ENCODE peak calls at places on chromosomes 16 and 17, in eight cellular contexts. One of them, this sample, is unnamed.

GRCh38 chr16:63324306-63324705 is 1288.1 kb upstream of the CDH8 start:
- DNase-seq in uterus: no peak
- DNase-seq in nephron progenitor cell: no peak
- DNase-seq in lung: no peak
- DNase-seq in AG04450: no peak
- DNase-seq in Caco-2: no peak
- DNase-seq in MCF 10A: no peak
- DNase-seq in astrocyte of the spinal cord: no peak
- DNase-seq in this sample: no peak

GRCh38 chr17:83098241-83099085 is 19.1 kb downstream of the METRNL start:
- DNase-seq in uterus: no peak
- DNase-seq in nephron progenitor cell: no peak
- DNase-seq in lung: no peak
- DNase-seq in AG04450: no peak
- DNase-seq in Caco-2: no peak
- DNase-seq in MCF 10A: no peak
- DNase-seq in astrocyte of the spinal cord: peak
- DNase-seq in this sample: no peak

GRCh38 chr16:16100631-16101030 is 122.7 kb downstream of the ABCC6 start:
- DNase-seq in uterus: no peak
- DNase-seq in nephron progenitor cell: no peak
- DNase-seq in lung: no peak
- DNase-seq in AG04450: no peak
- DNase-seq in Caco-2: no peak
- DNase-seq in MCF 10A: no peak
- DNase-seq in astrocyte of the spinal cord: no peak
- DNase-seq in this sample: no peak

GRCh38 chr16:17304814-17305169 is 166.0 kb downstream of the XYLT1 start:
- DNase-seq in uterus: no peak
- DNase-seq in nephron progenitor cell: no peak
- DNase-seq in lung: no peak
- DNase-seq in AG04450: no peak
- DNase-seq in Caco-2: no peak
- DNase-seq in MCF 10A: no peak
- DNase-seq in astrocyte of the spinal cord: no peak
- DNase-seq in this sample: no peak

GRCh38 chr16:15425861-15426260 is 8.5 kb upstream of the BMERB1 start:
- DNase-seq in uterus: no peak
- DNase-seq in nephron progenitor cell: no peak
- DNase-seq in lung: no peak
- DNase-seq in AG04450: no peak
- DNase-seq in Caco-2: no peak
- DNase-seq in MCF 10A: no peak
- DNase-seq in astrocyte of the spinal cord: no peak
- DNase-seq in this sample: no peak

GRCh38 chr17:81390436-81391214 is 4.6 kb upstream of the BAHCC1 start:
- DNase-seq in uterus: no peak
- DNase-seq in nephron progenitor cell: no peak
- DNase-seq in lung: no peak
- DNase-seq in AG04450: no peak
- DNase-seq in Caco-2: no peak
- DNase-seq in MCF 10A: no peak
- DNase-seq in astrocyte of the spinal cord: no peak
- DNase-seq in this sample: no peak

GRCh38 chr16:85046472-85046916 is 18.9 kb downstream of the KIAA0513 start:
- DNase-seq in uterus: no peak
- DNase-seq in nephron progenitor cell: no peak
- DNase-seq in lung: no peak
- DNase-seq in AG04450: no peak
- DNase-seq in Caco-2: no peak
- DNase-seq in MCF 10A: no peak
- DNase-seq in astrocyte of the spinal cord: no peak
- DNase-seq in this sample: no peak

GRCh38 chr16:683396-684066 is 603 bp downstream of the JMJD8 start:
- DNase-seq in uterus: no peak
- DNase-seq in nephron progenitor cell: no peak
- DNase-seq in lung: no peak
- DNase-seq in AG04450: no peak
- DNase-seq in Caco-2: no peak
- DNase-seq in MCF 10A: peak
- DNase-seq in astrocyte of the spinal cord: no peak
- DNase-seq in this sample: peak

GRCh38 chr17:67628580-67629013 is 89.1 kb upstream of the NOL11 start:
- DNase-seq in uterus: no peak
- DNase-seq in nephron progenitor cell: no peak
- DNase-seq in lung: peak
- DNase-seq in AG04450: no peak
- DNase-seq in Caco-2: no peak
- DNase-seq in MCF 10A: peak
- DNase-seq in astrocyte of the spinal cord: peak
- DNase-seq in this sample: no peak

GRCh38 chr16:82167670-82168069 is 2.4 kb downstream of the MPHOSPH6 start:
- DNase-seq in uterus: no peak
- DNase-seq in nephron progenitor cell: no peak
- DNase-seq in lung: no peak
- DNase-seq in AG04450: no peak
- DNase-seq in Caco-2: no peak
- DNase-seq in MCF 10A: no peak
- DNase-seq in astrocyte of the spinal cord: no peak
- DNase-seq in this sample: no peak

GRCh38 chr16:82175627-82176026 is 5.6 kb upstream of the MPHOSPH6 start:
- DNase-seq in uterus: no peak
- DNase-seq in nephron progenitor cell: no peak
- DNase-seq in lung: no peak
- DNase-seq in AG04450: no peak
- DNase-seq in Caco-2: no peak
- DNase-seq in MCF 10A: no peak
- DNase-seq in astrocyte of the spinal cord: no peak
- DNase-seq in this sample: no peak

DNA sequence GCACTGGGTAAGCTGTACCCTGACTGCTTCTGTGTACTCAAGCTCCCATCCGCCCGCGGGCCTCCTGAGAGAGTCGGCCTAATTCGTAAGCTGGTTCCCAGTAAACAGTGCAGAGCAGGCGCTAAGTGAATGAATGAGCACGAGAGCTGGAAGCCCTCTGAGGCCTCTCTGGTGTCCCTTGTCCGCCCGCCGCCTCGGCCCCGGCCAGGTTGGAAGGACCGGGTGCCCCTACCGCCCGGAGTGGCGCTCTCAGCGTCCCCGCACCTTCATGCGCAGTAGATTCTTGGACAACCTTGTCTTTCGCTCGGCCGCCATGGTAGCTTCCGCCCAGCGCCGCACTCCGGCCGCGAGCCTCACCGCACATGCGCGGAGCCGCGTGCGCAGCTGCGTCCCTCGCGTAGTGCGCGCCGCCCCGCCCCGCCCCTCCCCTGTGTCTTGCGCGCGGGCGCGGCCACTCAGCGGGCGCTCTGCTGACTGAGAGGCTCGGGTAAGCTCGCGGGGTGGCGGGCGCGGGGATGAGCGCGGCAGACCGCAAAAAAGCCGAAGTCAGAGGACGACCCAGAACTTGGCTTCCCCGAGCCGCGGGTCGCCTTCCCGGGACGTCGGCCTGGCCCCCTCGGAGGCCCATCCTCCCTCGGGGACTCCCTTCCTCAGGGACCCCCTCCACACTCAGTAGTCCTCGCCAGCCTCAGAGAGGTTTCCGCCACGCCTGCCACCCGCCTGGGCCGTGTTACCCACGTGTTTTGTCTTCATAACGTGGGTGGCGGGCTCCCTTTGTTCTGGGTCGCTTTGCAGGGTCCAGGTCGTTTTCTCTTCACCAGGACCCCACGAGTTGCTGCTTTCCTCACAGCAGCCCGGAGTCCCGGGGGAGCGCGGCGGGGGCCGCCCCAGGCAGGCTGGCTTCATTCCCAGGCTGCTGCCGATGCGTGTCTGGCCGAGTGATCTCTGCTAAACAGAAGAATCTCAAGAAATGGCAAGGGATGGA is at the start of gene MPHOSPH6:
- DNase-seq in uterus: peak
- DNase-seq in nephron progenitor cell: peak
- DNase-seq in lung: peak
- DNase-seq in AG04450: peak
- DNase-seq in Caco-2: peak
- DNase-seq in MCF 10A: peak
- DNase-seq in astrocyte of the spinal cord: peak
- DNase-seq in this sample: peak
- TF ChIP-seq CTCF in uterus: peak
- TF ChIP-seq CTCF in nephron progenitor cell: no peak
- TF ChIP-seq CTCF in lung: no peak
- TF ChIP-seq CTCF in AG04450: no peak
- TF ChIP-seq CTCF in Caco-2: no peak
- TF ChIP-seq CTCF in MCF 10A: no peak
- TF ChIP-seq CTCF in astrocyte of the spinal cord: no peak
- TF ChIP-seq CTCF in this sample: no peak

DNA sequence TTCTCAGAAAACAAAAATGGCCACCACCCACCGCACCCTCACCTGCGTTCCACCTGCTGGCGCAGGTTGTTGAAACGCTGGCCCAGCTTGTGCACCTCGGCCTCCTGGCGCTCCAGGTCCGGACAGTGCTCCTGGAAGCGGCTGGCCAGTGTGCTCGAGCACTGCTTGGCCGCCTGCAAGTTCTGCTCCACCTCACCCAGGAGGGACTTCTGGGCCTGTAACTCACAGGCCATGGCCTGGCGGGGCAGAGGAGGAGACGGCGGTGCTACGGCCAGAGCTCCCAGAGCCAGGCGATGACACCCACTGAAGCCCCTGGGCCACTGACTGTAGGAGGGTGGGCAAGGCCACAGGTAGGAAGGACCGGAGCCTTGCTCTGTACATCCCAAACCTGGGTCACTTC is 43.4 kb downstream of the UBN1 start:
- DNase-seq in uterus: no peak
- DNase-seq in nephron progenitor cell: no peak
- DNase-seq in lung: no peak
- DNase-seq in AG04450: no peak
- DNase-seq in Caco-2: no peak
- DNase-seq in MCF 10A: no peak
- DNase-seq in astrocyte of the spinal cord: no peak
- DNase-seq in this sample: no peak
- TF ChIP-seq CTCF in uterus: no peak
- TF ChIP-seq CTCF in nephron progenitor cell: no peak
- TF ChIP-seq CTCF in lung: no peak
- TF ChIP-seq CTCF in AG04450: no peak
- TF ChIP-seq CTCF in Caco-2: no peak
- TF ChIP-seq CTCF in MCF 10A: no peak
- TF ChIP-seq CTCF in astrocyte of the spinal cord: no peak
- TF ChIP-seq CTCF in this sample: no peak

GRCh38 chr17:18363021-18363941 is at the start of gene SHMT1:
- DNase-seq in uterus: peak
- DNase-seq in nephron progenitor cell: peak
- DNase-seq in lung: peak
- DNase-seq in AG04450: peak
- DNase-seq in Caco-2: peak
- DNase-seq in MCF 10A: peak
- DNase-seq in astrocyte of the spinal cord: peak
- DNase-seq in this sample: peak

GRCh38 chr17:18364166-18364565 is 816 bp upstream of the SHMT1 start:
- DNase-seq in uterus: no peak
- DNase-seq in nephron progenitor cell: no peak
- DNase-seq in lung: no peak
- DNase-seq in AG04450: no peak
- DNase-seq in Caco-2: no peak
- DNase-seq in MCF 10A: no peak
- DNase-seq in astrocyte of the spinal cord: no peak
- DNase-seq in this sample: no peak

GRCh38 chr17:18361837-18362380 is 1.4 kb downstream of the SHMT1 start:
- DNase-seq in uterus: no peak
- DNase-seq in nephron progenitor cell: no peak
- DNase-seq in lung: no peak
- DNase-seq in AG04450: no peak
- DNase-seq in Caco-2: no peak
- DNase-seq in MCF 10A: no peak
- DNase-seq in astrocyte of the spinal cord: no peak
- DNase-seq in this sample: no peak

GRCh38 chr17:18360518-18360917 is 2.8 kb downstream of the SHMT1 start:
- DNase-seq in uterus: no peak
- DNase-seq in nephron progenitor cell: no peak
- DNase-seq in lung: no peak
- DNase-seq in AG04450: no peak
- DNase-seq in Caco-2: no peak
- DNase-seq in MCF 10A: no peak
- DNase-seq in astrocyte of the spinal cord: no peak
- DNase-seq in this sample: no peak

GRCh38 chr17:18362509-18363020 is 785 bp downstream of the SHMT1 start:
- DNase-seq in uterus: peak
- DNase-seq in nephron progenitor cell: peak
- DNase-seq in lung: peak
- DNase-seq in AG04450: no peak
- DNase-seq in Caco-2: peak
- DNase-seq in MCF 10A: peak
- DNase-seq in astrocyte of the spinal cord: peak
- DNase-seq in this sample: peak
- TF ChIP-seq CTCF in uterus: no peak
- TF ChIP-seq CTCF in nephron progenitor cell: no peak
- TF ChIP-seq CTCF in lung: no peak
- TF ChIP-seq CTCF in AG04450: no peak
- TF ChIP-seq CTCF in Caco-2: no peak
- TF ChIP-seq CTCF in MCF 10A: no peak
- TF ChIP-seq CTCF in astrocyte of the spinal cord: no peak
- TF ChIP-seq CTCF in this sample: no peak

GRCh38 chr17:47299239-47299910 is 24.4 kb upstream of the EFCAB13 start:
- DNase-seq in uterus: no peak
- DNase-seq in nephron progenitor cell: no peak
- DNase-seq in lung: no peak
- DNase-seq in AG04450: no peak
- DNase-seq in Caco-2: no peak
- DNase-seq in MCF 10A: no peak
- DNase-seq in astrocyte of the spinal cord: no peak
- DNase-seq in this sample: no peak

GRCh38 chr17:47301161-47301560 is 22.6 kb upstream of the EFCAB13 start:
- DNase-seq in uterus: no peak
- DNase-seq in nephron progenitor cell: no peak
- DNase-seq in lung: no peak
- DNase-seq in AG04450: no peak
- DNase-seq in Caco-2: no peak
- DNase-seq in MCF 10A: no peak
- DNase-seq in astrocyte of the spinal cord: no peak
- DNase-seq in this sample: no peak

GRCh38 chr17:47298712-47299111 is 25.0 kb upstream of the EFCAB13 start:
- DNase-seq in uterus: no peak
- DNase-seq in nephron progenitor cell: no peak
- DNase-seq in lung: no peak
- DNase-seq in AG04450: no peak
- DNase-seq in Caco-2: no peak
- DNase-seq in MCF 10A: no peak
- DNase-seq in astrocyte of the spinal cord: no peak
- DNase-seq in this sample: no peak

GRCh38 chr17:47301831-47302230 is 21.9 kb upstream of the EFCAB13 start:
- DNase-seq in uterus: no peak
- DNase-seq in nephron progenitor cell: no peak
- DNase-seq in lung: no peak
- DNase-seq in AG04450: no peak
- DNase-seq in Caco-2: no peak
- DNase-seq in MCF 10A: no peak
- DNase-seq in astrocyte of the spinal cord: no peak
- DNase-seq in this sample: no peak

DNA sequence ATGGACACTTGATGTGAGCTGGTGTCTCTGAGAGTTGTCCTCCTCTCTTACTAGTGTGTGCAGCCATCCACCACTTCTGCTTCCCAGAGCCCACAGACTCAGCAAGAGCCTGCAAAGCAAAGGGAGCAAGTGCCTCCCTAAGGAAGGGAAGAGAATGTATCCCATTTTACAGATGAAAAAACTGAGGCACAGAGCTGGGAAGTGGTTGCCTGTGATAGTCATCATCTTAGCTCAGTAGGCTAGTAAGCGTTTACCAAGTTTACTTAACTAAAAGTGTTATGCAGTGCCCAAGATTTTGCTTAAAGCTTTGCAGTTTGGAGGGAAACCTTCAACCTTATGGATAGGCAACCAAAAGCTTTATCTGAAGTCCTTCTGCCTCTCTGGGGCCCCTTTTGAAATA is 23.0 kb upstream of the EFCAB13 start:
- DNase-seq in uterus: no peak
- DNase-seq in nephron progenitor cell: no peak
- DNase-seq in lung: no peak
- DNase-seq in AG04450: no peak
- DNase-seq in Caco-2: no peak
- DNase-seq in MCF 10A: no peak
- DNase-seq in astrocyte of the spinal cord: no peak
- DNase-seq in this sample: no peak
- TF ChIP-seq CTCF in uterus: no peak
- TF ChIP-seq CTCF in nephron progenitor cell: no peak
- TF ChIP-seq CTCF in lung: no peak
- TF ChIP-seq CTCF in AG04450: no peak
- TF ChIP-seq CTCF in Caco-2: no peak
- TF ChIP-seq CTCF in MCF 10A: no peak
- TF ChIP-seq CTCF in astrocyte of the spinal cord: no peak
- TF ChIP-seq CTCF in this sample: no peak